ENCODE peak calls at places on chromosomes 3 and 15, in eight cellular contexts. L is ascending aorta, Y is BE2C, Z is brain microvascular endothelial cell, U is fibroblast of pulmonary artery, S is left ventricle myocardium inferior, H is mucosa of descending colon, N is choroid plexus epithelial cell. P is an unnamed sample.

GRCh38 chr3:105456017-105456416 is 89.3 kb downstream of the ALCAM start:
- DNase-seq in L (no peak), Y (no peak), Z (no peak), U (no peak), S (no peak), H (no peak), N (no peak), P (no peak)

GRCh38 chr15:55282284-55282833 is 7.3 kb downstream of the RAB27A start:
- DNase-seq in L (no peak), Y (no peak), Z (peak), U (peak), S (no peak), H (no peak), N (peak), P (no peak)

GRCh38 chr3:134988666-134989065 is 193.6 kb downstream of the EPHB1 start:
- DNase-seq in L (no peak), Y (no peak), Z (no peak), U (no peak), S (no peak), H (no peak), N (no peak), P (no peak)

GRCh38 chr15:29446480-29446879 is 176.9 kb upstream of the NSMCE3 start:
- DNase-seq in L (no peak), Y (no peak), Z (no peak), U (no peak), S (no peak), H (no peak), N (no peak), P (no peak)

GRCh38 chr15:40285151-40285898 is 2.5 kb upstream of the ANKRD63 start:
- DNase-seq in L (no peak), Y (no peak), Z (no peak), U (no peak), S (no peak), H (no peak), N (peak), P (peak)

GRCh38 chr3:148023994-148024393 is 614.8 kb downstream of the ZIC1 start:
- DNase-seq in L (no peak), Y (no peak), Z (peak), U (peak), S (no peak), H (no peak), N (peak), P (no peak)

GRCh38 chr15:70260096-70260495 is 162.4 kb upstream of the TLE3 start:
- DNase-seq in L (no peak), Y (no peak), Z (no peak), U (no peak), S (no peak), H (no peak), N (no peak), P (no peak)

GRCh38 chr15:89783861-89784685 is 7.9 kb downstream of the MESP2 start:
- DNase-seq in L (no peak), Y (no peak), Z (no peak), U (no peak), S (no peak), H (peak), N (no peak), P (no peak)

GRCh38 chr15:31268108-31268501 is 58.5 kb upstream of the KLF13 start:
- DNase-seq in L (no peak), Y (no peak), Z (no peak), U (no peak), S (peak), H (peak), N (no peak), P (no peak)

GRCh38 chr15:32864051-32864450 is 146.2 kb downstream of the GREM1 start:
- DNase-seq in L (no peak), Y (no peak), Z (no peak), U (no peak), S (no peak), H (no peak), N (peak), P (no peak)

GRCh38 chr3:110550511-110550910 is 521.1 kb upstream of the NECTIN3 start:
- DNase-seq in L (no peak), Y (no peak), Z (no peak), U (no peak), S (no peak), H (no peak), N (no peak), P (no peak)

GRCh38 chr15:41935566-41936020 is 36.8 kb downstream of the EHD4 start:
- DNase-seq in L (no peak), Y (no peak), Z (no peak), U (no peak), S (no peak), H (no peak), N (no peak), P (no peak)

GRCh38 chr3:51960386-51960785 is 5.2 kb downstream of the GPR62 start:
- DNase-seq in L (no peak), Y (no peak), Z (no peak), U (no peak), S (no peak), H (no peak), N (no peak), P (no peak)

GRCh38 chr3:40616420-40616819 is 91.7 kb downstream of the ZNF621 start:
- DNase-seq in L (no peak), Y (no peak), Z (no peak), U (no peak), S (no peak), H (no peak), N (no peak), P (no peak)

GRCh38 chr15:64651573-64652260 is 123.7 kb downstream of the RBPMS2 start:
- DNase-seq in L (no peak), Y (no peak), Z (no peak), U (no peak), S (no peak), H (no peak), N (peak), P (no peak)

GRCh38 chr15:50149090-50149489 is 30.1 kb upstream of the ATP8B4 start:
- DNase-seq in L (no peak), Y (no peak), Z (no peak), U (no peak), S (no peak), H (no peak), N (no peak), P (no peak)

GRCh38 chr3:31531465-31531991 is 1.2 kb upstream of the STT3B start:
- DNase-seq in L (no peak), Y (no peak), Z (peak), U (no peak), S (no peak), H (peak), N (no peak), P (peak)

GRCh38 chr3:63768415-63768814 is 50.7 kb upstream of the C3orf49 start:
- DNase-seq in L (no peak), Y (no peak), Z (no peak), U (no peak), S (no peak), H (peak), N (no peak), P (no peak)

GRCh38 chr15:73996939-73997338 is 2.4 kb downstream of the PML start:
- DNase-seq in L (no peak), Y (no peak), Z (peak), U (peak), S (no peak), H (no peak), N (peak), P (peak)

GRCh38 chr3:32189693-32190092 is 48.8 kb upstream of the CMTM8 start:
- DNase-seq in L (no peak), Y (no peak), Z (no peak), U (no peak), S (no peak), H (no peak), N (no peak), P (no peak)

GRCh38 chr3:56672-57071 is 139.9 kb upstream of the CHL1 start:
- DNase-seq in L (no peak), Y (no peak), Z (no peak), U (no peak), S (no peak), H (no peak), N (no peak), P (no peak)

GRCh38 chr3:139388077-139388476 is 1.4 kb downstream of the COPB2 start:
- DNase-seq in L (no peak), Y (no peak), Z (no peak), U (no peak), S (no peak), H (no peak), N (no peak), P (no peak)

GRCh38 chr3:185400340-185400667 is 37.4 kb downstream of the MAP3K13 start:
- DNase-seq in L (no peak), Y (no peak), Z (no peak), U (no peak), S (no peak), H (no peak), N (no peak), P (no peak)

GRCh38 chr15:91054791-91055190 is 32.4 kb upstream of the VPS33B start:
- DNase-seq in L (no peak), Y (no peak), Z (no peak), U (no peak), S (no peak), H (no peak), N (no peak), P (peak)

GRCh38 chr15:85377986-85378385 is 2.4 kb upstream of the AKAP13 start:
- DNase-seq in L (no peak), Y (no peak), Z (no peak), U (no peak), S (no peak), H (no peak), N (no peak), P (no peak)

GRCh38 chr3:130258532-130258952 is 86.9 kb upstream of the COL6A5 start:
- DNase-seq in L (no peak), Y (peak), Z (no peak), U (peak), S (peak), H (no peak), N (peak), P (no peak)

GRCh38 chr3:108153451-108153981 is 62.7 kb upstream of the CD47 start:
- DNase-seq in L (no peak), Y (peak), Z (peak), U (peak), S (no peak), H (peak), N (peak), P (peak)

GRCh38 chr3:64539451-64540196 is 148.2 kb downstream of the ADAMTS9 start:
- DNase-seq in L (no peak), Y (no peak), Z (no peak), U (peak), S (no peak), H (peak), N (peak), P (no peak)

GRCh38 chr3:193946945-193947344 is 189.0 kb upstream of the HES1 start:
- DNase-seq in L (no peak), Y (no peak), Z (no peak), U (no peak), S (no peak), H (no peak), N (no peak), P (no peak)

GRCh38 chr15:59996498-59997041 is 7.5 kb upstream of the FOXB1 start:
- DNase-seq in L (no peak), Y (no peak), Z (no peak), U (no peak), S (no peak), H (peak), N (no peak), P (no peak)
- H3K4me3 ChIP-seq in L (no peak), Y (no peak), Z (no peak), U (no peak), S (peak), H (no peak), N (no peak), P (no peak)

GRCh38 chr3:125349556-125350165 is 25.5 kb downstream of the ZNF148 start:
- DNase-seq in L (no peak), Y (no peak), Z (no peak), U (no peak), S (no peak), H (no peak), N (peak), P (no peak)
- H3K4me3 ChIP-seq in L (no peak), Y (no peak), Z (no peak), U (no peak), S (no peak), H (no peak), N (no peak), P (no peak)

GRCh38 chr3:72345980-72346379 is 502.3 kb downstream of the SHQ1 start:
- DNase-seq in L (no peak), Y (no peak), Z (no peak), U (no peak), S (no peak), H (no peak), N (no peak), P (no peak)

GRCh38 chr3:72345237-72345878 is 502.9 kb downstream of the SHQ1 start:
- DNase-seq in L (no peak), Y (no peak), Z (no peak), U (no peak), S (no peak), H (no peak), N (no peak), P (no peak)

GRCh38 chr3:72348357-72348756 is 499.9 kb downstream of the SHQ1 start:
- DNase-seq in L (no peak), Y (no peak), Z (no peak), U (no peak), S (no peak), H (no peak), N (no peak), P (no peak)

GRCh38 chr3:72347819-72348319 is 500.4 kb downstream of the SHQ1 start:
- DNase-seq in L (peak), Y (no peak), Z (peak), U (peak), S (peak), H (peak), N (peak), P (no peak)

DNA sequence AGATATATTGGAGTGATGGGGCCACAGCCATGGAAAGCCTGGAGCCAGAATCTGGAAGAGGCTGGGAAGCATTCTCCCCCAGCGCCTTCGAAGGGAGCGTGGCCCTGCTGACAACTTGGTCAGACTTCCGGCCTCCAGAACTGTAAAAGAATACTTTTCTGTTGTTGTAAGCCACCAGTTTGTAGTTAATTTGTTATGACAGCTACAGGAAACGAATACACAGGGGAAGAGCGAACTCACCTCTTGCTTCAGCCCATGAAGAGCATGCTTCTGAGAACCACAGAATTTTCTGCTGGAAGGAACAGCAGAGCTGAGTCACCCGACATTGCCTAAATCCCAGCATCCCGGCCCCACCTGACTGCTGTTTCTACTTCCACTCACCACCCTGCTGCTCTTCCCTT is 501.7 kb downstream of the SHQ1 start:
- DNase-seq in L (no peak), Y (no peak), Z (peak), U (peak), S (no peak), H (no peak), N (peak), P (no peak)
- H3K4me3 ChIP-seq in L (no peak), Y (no peak), Z (no peak), U (no peak), S (no peak), H (no peak), N (no peak), P (no peak)

GRCh38 chr15:99124641-99125040 is 19.8 kb downstream of the SYNM start:
- DNase-seq in L (no peak), Y (no peak), Z (no peak), U (no peak), S (no peak), H (no peak), N (no peak), P (no peak)
- H3K4me3 ChIP-seq in L (peak), Y (no peak), Z (no peak), U (no peak), S (peak), H (no peak), N (no peak), P (no peak)

GRCh38 chr3:49930241-49930690 is 655 bp upstream of the MON1A start:
- DNase-seq in L (no peak), Y (no peak), Z (no peak), U (no peak), S (no peak), H (peak), N (no peak), P (no peak)
- H3K4me3 ChIP-seq in L (peak), Y (peak), Z (peak), U (peak), S (peak), H (no peak), N (peak), P (peak)